ENCODE peak calls at places on chromosomes 7 and 10, in eight cellular contexts. Y is HS-5, K is non-pigmented ciliary epithelial cell, T is ELR, J is smooth muscle cell of the brain vasculature, E is AG04450, I is cerebellar nuclear complex, R is iPS-NIHi11. P is an unnamed sample.

GRCh38 chr10:63348210-63348850 is 117.4 kb downstream of the JMJD1C start:
- DNase-seq in K (no peak), Y (no peak), R (no peak), J (no peak), T (no peak), I (no peak), E (no peak), P (no peak)

GRCh38 chr10:3741688-3742461 is 43.1 kb downstream of the KLF6 start:
- DNase-seq in Y (no peak), K (no peak), R (no peak), I (no peak), E (no peak), J (no peak), T (peak; percentile 47), P (no peak)

GRCh38 chr10:48940958-48941357 is 1.3 kb upstream of the LRRC18 start:
- DNase-seq in Y (no peak), J (peak; percentile 61), T (no peak), I (no peak), R (peak; percentile 38), E (no peak), K (no peak), P (peak; percentile 75)

GRCh38 chr7:7785349-7785973 is 67.1 kb upstream of the RPA3 start:
- DNase-seq in J (no peak), I (no peak), T (no peak), K (no peak), E (no peak), Y (no peak), R (no peak), P (no peak)

GRCh38 chr7:123060446-123060845 is 64.9 kb upstream of the TAS2R16 start:
- DNase-seq in Y (no peak), I (peak; percentile 6), R (no peak), K (no peak), J (no peak), E (no peak), T (no peak), P (no peak)

GRCh38 chr10:26781797-26782196 is 79.0 kb downstream of the ABI1 start:
- DNase-seq in E (no peak), J (no peak), I (no peak), R (no peak), K (no peak), T (peak; percentile 80), Y (peak; percentile 3), P (no peak)

GRCh38 chr10:63788152-63788821 is 267.1 kb downstream of the REEP3 start:
- DNase-seq in R (no peak), J (no peak), I (no peak), T (no peak), K (no peak), Y (no peak), E (no peak), P (no peak)

GRCh38 chr7:141697211-141697871 is 4.6 kb downstream of the DENND11 start:
- DNase-seq in Y (peak; percentile 46), K (peak; percentile 65), I (no peak), T (peak; percentile 84), E (peak; percentile 11), R (no peak), J (no peak), P (peak; percentile 8)

GRCh38 chr7:24971333-24972165 is 8.4 kb downstream of the OSBPL3 start:
- DNase-seq in I (no peak), T (peak; percentile 94), E (peak; percentile 85), J (peak; percentile 58), Y (no peak), R (no peak), K (peak; percentile 96), P (peak; percentile 96)

GRCh38 chr7:118452128-118452527 is 227.6 kb downstream of the ANKRD7 start:
- DNase-seq in I (no peak), K (no peak), Y (no peak), J (no peak), R (no peak), E (no peak), T (no peak), P (no peak)

GRCh38 chr10:118952493-118953295 is 76.8 kb upstream of the NANOS1 start:
- DNase-seq in J (no peak), R (no peak), T (no peak), E (no peak), Y (no peak), K (no peak), I (no peak), P (no peak)